ENCODE peak calls at places on chromosome 12, in nine cellular contexts. One of them, this sample, is unnamed. For H3K9me3, the result is how much of the 10 kb centered on the place peaks cover.

GRCh38 chr12:42135264-42135814 is 9.3 kb downstream of the GXYLT1 start:
- ATAC-seq in HCT116: no peak
- ATAC-seq in A549: peak
- ATAC-seq in HepG2: no peak
- ATAC-seq in body of pancreas: no peak
- ATAC-seq in K562: no peak
- ATAC-seq in right lobe of liver: no peak
- ATAC-seq in IMR-90: peak
- ATAC-seq in heart left ventricle: no peak
- ATAC-seq in this sample: no peak

GRCh38 chr12:115584156-115584555 is 693.3 kb downstream of the MED13L start:
- ATAC-seq in HCT116: no peak
- ATAC-seq in A549: no peak
- ATAC-seq in heart left ventricle: no peak
- ATAC-seq in HepG2: no peak
- ATAC-seq in body of pancreas: no peak
- ATAC-seq in IMR-90: no peak
- ATAC-seq in right lobe of liver: no peak
- ATAC-seq in K562: no peak
- ATAC-seq in this sample: no peak

GRCh38 chr12:57239587-57240068 is 10.1 kb downstream of the SHMT2 start:
- ATAC-seq in IMR-90: peak
- ATAC-seq in body of pancreas: no peak
- ATAC-seq in K562: no peak
- ATAC-seq in right lobe of liver: no peak
- ATAC-seq in heart left ventricle: no peak
- ATAC-seq in HCT116: no peak
- ATAC-seq in A549: peak
- ATAC-seq in HepG2: no peak
- ATAC-seq in this sample: no peak

GRCh38 chr12:49098035-49098451 is 3.4 kb upstream of the DHH start:
- ATAC-seq in K562: peak
- ATAC-seq in HCT116: peak
- ATAC-seq in heart left ventricle: peak
- ATAC-seq in IMR-90: peak
- ATAC-seq in body of pancreas: peak
- ATAC-seq in right lobe of liver: peak
- ATAC-seq in A549: peak
- ATAC-seq in HepG2: peak
- ATAC-seq in this sample: no peak

GRCh38 chr12:10941916-10942607 is 3.0 kb upstream of the TAS2R14 start:
- ATAC-seq in HCT116: peak
- ATAC-seq in HepG2: peak
- ATAC-seq in body of pancreas: no peak
- ATAC-seq in IMR-90: no peak
- ATAC-seq in heart left ventricle: peak
- ATAC-seq in right lobe of liver: peak
- ATAC-seq in A549: peak
- ATAC-seq in K562: peak
- ATAC-seq in this sample: no peak

GRCh38 chr12:121209629-121210572 is at the start of gene P2RX4:
- ATAC-seq in heart left ventricle: peak
- ATAC-seq in right lobe of liver: peak
- ATAC-seq in body of pancreas: peak
- ATAC-seq in K562: peak
- ATAC-seq in HepG2: peak
- ATAC-seq in A549: peak
- ATAC-seq in IMR-90: peak
- ATAC-seq in HCT116: peak
- ATAC-seq in this sample: peak

GRCh38 chr12:103138538-103138937 is 181.1 kb downstream of the ASCL1 start:
- ATAC-seq in HepG2: no peak
- ATAC-seq in body of pancreas: no peak
- ATAC-seq in IMR-90: no peak
- ATAC-seq in K562: no peak
- ATAC-seq in A549: no peak
- ATAC-seq in right lobe of liver: peak
- ATAC-seq in heart left ventricle: no peak
- ATAC-seq in HCT116: no peak
- ATAC-seq in this sample: no peak

GRCh38 chr12:47189753-47190152 is 110.0 kb upstream of the AMIGO2 start:
- ATAC-seq in right lobe of liver: no peak
- ATAC-seq in A549: peak
- ATAC-seq in IMR-90: no peak
- ATAC-seq in HepG2: no peak
- ATAC-seq in K562: peak
- ATAC-seq in HCT116: no peak
- ATAC-seq in body of pancreas: no peak
- ATAC-seq in heart left ventricle: no peak
- ATAC-seq in this sample: no peak

GRCh38 chr12:536751-537150 is 77.0 kb downstream of the B4GALNT3 start:
- ATAC-seq in HCT116: no peak
- ATAC-seq in body of pancreas: no peak
- ATAC-seq in heart left ventricle: no peak
- ATAC-seq in HepG2: no peak
- ATAC-seq in A549: no peak
- ATAC-seq in right lobe of liver: no peak
- ATAC-seq in IMR-90: no peak
- ATAC-seq in K562: no peak
- ATAC-seq in this sample: no peak

GRCh38 chr12:55642275-55643068 is 5.8 kb downstream of the OR10P1 start:
- ATAC-seq in body of pancreas: no peak
- ATAC-seq in A549: no peak
- ATAC-seq in heart left ventricle: no peak
- ATAC-seq in right lobe of liver: peak
- ATAC-seq in IMR-90: no peak
- ATAC-seq in K562: no peak
- ATAC-seq in HepG2: no peak
- ATAC-seq in HCT116: no peak
- ATAC-seq in this sample: no peak

GRCh38 chr12:13583630-13584029 is 387.1 kb downstream of the EMP1 start:
- ATAC-seq in body of pancreas: no peak
- ATAC-seq in IMR-90: no peak
- ATAC-seq in right lobe of liver: peak
- ATAC-seq in HepG2: no peak
- ATAC-seq in heart left ventricle: no peak
- ATAC-seq in A549: no peak
- ATAC-seq in K562: no peak
- ATAC-seq in HCT116: no peak
- ATAC-seq in this sample: no peak

GRCh38 chr12:109449845-109450532 is 27.1 kb downstream of the KCTD10 start:
- ATAC-seq in IMR-90: no peak
- ATAC-seq in right lobe of liver: no peak
- ATAC-seq in HCT116: peak
- ATAC-seq in A549: peak
- ATAC-seq in K562: peak
- ATAC-seq in heart left ventricle: no peak
- ATAC-seq in body of pancreas: no peak
- ATAC-seq in HepG2: peak
- ATAC-seq in this sample: peak

GRCh38 chr12:106238146-106238545 is 9.7 kb downstream of the CKAP4 start:
- ATAC-seq in IMR-90: no peak
- ATAC-seq in heart left ventricle: peak
- ATAC-seq in HepG2: no peak
- ATAC-seq in right lobe of liver: no peak
- ATAC-seq in K562: no peak
- ATAC-seq in HCT116: no peak
- ATAC-seq in body of pancreas: no peak
- ATAC-seq in A549: no peak
- ATAC-seq in this sample: no peak

GRCh38 chr12:127192391-127192790 is 1074.6 kb upstream of the TMEM132C start:
- ATAC-seq in A549: no peak
- ATAC-seq in body of pancreas: no peak
- ATAC-seq in K562: no peak
- ATAC-seq in IMR-90: no peak
- ATAC-seq in right lobe of liver: no peak
- ATAC-seq in HCT116: no peak
- ATAC-seq in HepG2: no peak
- ATAC-seq in heart left ventricle: no peak
- ATAC-seq in this sample: no peak

GRCh38 chr12:57177354-57177753 is 29.9 kb upstream of the LRP1-AS start:
- ATAC-seq in heart left ventricle: no peak
- ATAC-seq in K562: no peak
- ATAC-seq in HepG2: no peak
- ATAC-seq in right lobe of liver: no peak
- ATAC-seq in A549: no peak
- ATAC-seq in HCT116: no peak
- ATAC-seq in body of pancreas: no peak
- ATAC-seq in IMR-90: no peak
- ATAC-seq in this sample: no peak

GRCh38 chr12:92676710-92677109 is 26.1 kb upstream of the PLEKHG7 start:
- ATAC-seq in heart left ventricle: no peak
- ATAC-seq in body of pancreas: no peak
- ATAC-seq in HepG2: no peak
- ATAC-seq in K562: no peak
- ATAC-seq in IMR-90: no peak
- ATAC-seq in A549: no peak
- ATAC-seq in right lobe of liver: no peak
- ATAC-seq in HCT116: no peak
- ATAC-seq in this sample: no peak

GRCh38 chr12:93676408-93677194 is 574 bp upstream of the CRADD start:
- ATAC-seq in HepG2: no peak
- ATAC-seq in right lobe of liver: peak
- ATAC-seq in heart left ventricle: no peak
- ATAC-seq in body of pancreas: peak
- ATAC-seq in HCT116: peak
- ATAC-seq in K562: peak
- ATAC-seq in IMR-90: peak
- ATAC-seq in A549: peak
- ATAC-seq in this sample: no peak

DNA sequence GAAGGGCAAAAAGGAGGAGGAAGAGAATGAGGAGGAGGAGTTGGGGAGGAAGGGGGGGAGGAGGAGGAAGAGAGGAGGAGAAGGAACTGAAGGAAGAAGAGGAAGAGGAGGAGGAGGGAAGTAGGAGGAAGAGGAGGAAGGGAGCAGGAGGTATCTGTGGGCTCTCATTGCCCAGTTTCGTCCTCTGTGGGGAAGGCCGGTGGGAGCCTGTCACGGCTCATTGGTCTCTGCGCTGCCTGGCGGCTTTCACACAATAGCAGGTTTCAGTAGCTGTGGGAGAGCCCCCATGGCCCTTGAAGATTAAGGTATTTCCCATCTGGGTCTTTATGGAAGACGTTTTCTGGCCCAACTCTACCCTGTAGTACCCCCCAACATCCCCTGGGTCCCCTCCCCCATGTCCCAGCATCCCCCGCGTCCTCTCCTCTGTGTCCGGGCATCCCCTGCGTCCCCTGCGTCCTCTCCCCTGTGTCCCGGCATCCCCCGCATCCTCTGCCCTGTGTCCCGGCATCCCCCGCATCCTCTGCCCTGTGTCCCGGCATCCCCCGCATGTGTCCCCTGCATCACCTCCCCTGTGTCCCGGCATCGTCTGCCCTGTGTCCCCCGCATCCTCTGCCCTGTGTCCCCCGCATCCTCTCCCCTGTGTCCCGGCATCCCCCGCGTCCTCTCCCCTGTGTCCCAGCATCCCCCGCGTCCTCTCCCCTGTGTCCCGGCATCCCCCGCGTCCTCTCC is 278.2 kb upstream of the SFSWAP start:
- ATAC-seq in IMR-90: no peak
- ATAC-seq in right lobe of liver: no peak
- ATAC-seq in body of pancreas: no peak
- ATAC-seq in K562: peak
- ATAC-seq in heart left ventricle: no peak
- ATAC-seq in HepG2: no peak
- ATAC-seq in HCT116: no peak
- ATAC-seq in A549: no peak
- ATAC-seq in this sample: no peak
- H3K9me3 ChIP-seq in IMR-90: under half
- H3K9me3 ChIP-seq in right lobe of liver: under half
- H3K9me3 ChIP-seq in body of pancreas: under half
- H3K9me3 ChIP-seq in K562: under half
- H3K9me3 ChIP-seq in heart left ventricle: under half
- H3K9me3 ChIP-seq in HepG2: under half
- H3K9me3 ChIP-seq in HCT116: under half
- H3K9me3 ChIP-seq in A549: under half
- H3K9me3 ChIP-seq in this sample: under half

DNA sequence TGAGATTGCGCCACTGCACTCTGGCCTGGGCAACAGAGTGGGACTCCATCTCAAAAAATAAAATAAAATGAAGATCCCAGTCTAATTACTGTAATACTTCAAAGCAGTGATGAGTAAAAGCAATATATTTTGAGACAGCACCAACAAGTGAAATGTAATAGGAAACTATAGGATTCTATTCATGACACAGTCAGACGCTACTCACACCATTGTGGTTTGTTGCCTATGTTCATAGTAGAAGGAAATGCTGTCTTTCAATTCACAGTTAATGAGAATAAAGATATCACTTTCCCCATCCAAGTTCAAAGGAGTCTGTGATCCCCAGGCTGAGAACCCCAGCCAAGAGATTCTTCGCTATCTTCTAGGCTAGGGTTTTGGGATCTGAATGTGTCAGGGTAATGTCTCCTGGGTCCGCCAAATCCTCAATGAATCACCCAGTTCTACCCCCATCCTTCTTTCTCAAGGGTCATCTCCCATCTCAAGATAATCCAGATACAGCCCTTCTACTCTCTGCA is 16.6 kb upstream of the DTX1 start:
- ATAC-seq in HCT116: no peak
- ATAC-seq in K562: no peak
- ATAC-seq in heart left ventricle: no peak
- ATAC-seq in HepG2: no peak
- ATAC-seq in right lobe of liver: no peak
- ATAC-seq in A549: no peak
- ATAC-seq in IMR-90: no peak
- ATAC-seq in body of pancreas: no peak
- ATAC-seq in this sample: no peak
- H3K27ac ChIP-seq in HCT116: no peak
- H3K27ac ChIP-seq in K562: no peak
- H3K27ac ChIP-seq in heart left ventricle: peak
- H3K27ac ChIP-seq in HepG2: no peak
- H3K27ac ChIP-seq in right lobe of liver: no peak
- H3K27ac ChIP-seq in A549: no peak
- H3K27ac ChIP-seq in IMR-90: no peak
- H3K27ac ChIP-seq in body of pancreas: no peak
- H3K27ac ChIP-seq in this sample: peak

DNA sequence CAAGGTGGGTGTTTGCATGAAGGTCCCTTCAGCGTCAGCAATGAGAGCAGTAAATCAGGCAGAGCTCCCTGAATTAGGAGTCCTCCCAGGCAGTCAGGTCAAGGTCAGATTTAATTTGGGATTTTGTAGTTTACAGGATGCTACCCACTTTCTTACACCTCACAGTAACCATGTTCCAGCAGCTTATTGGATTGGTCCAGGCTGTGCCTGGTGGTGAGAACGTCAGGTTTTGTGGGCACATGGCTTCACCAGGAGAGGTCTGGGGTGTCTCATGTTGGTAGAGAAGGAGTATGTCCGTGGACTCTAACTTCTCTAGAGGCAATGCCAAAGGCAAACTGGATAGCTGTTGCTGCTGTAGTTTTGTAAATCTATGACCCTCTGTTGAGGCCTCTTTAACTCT is 158.3 kb downstream of the CACNA1C start:
- ATAC-seq in IMR-90: no peak
- ATAC-seq in HepG2: no peak
- ATAC-seq in HCT116: no peak
- ATAC-seq in body of pancreas: no peak
- ATAC-seq in right lobe of liver: no peak
- ATAC-seq in A549: no peak
- ATAC-seq in K562: no peak
- ATAC-seq in heart left ventricle: no peak
- ATAC-seq in this sample: no peak
- TF ChIP-seq POLR2A in IMR-90: no peak
- TF ChIP-seq POLR2A in HepG2: no peak
- TF ChIP-seq POLR2A in HCT116: no peak
- TF ChIP-seq POLR2A in body of pancreas: no peak
- TF ChIP-seq POLR2A in right lobe of liver: no peak
- TF ChIP-seq POLR2A in A549: no peak
- TF ChIP-seq POLR2A in K562: no peak
- TF ChIP-seq POLR2A in heart left ventricle: no peak
- TF ChIP-seq POLR2A in this sample: no peak

GRCh38 chr12:59432057-59432456 is 163.8 kb upstream of the SLC16A7 start:
- ATAC-seq in A549: no peak
- ATAC-seq in HCT116: no peak
- ATAC-seq in body of pancreas: no peak
- ATAC-seq in heart left ventricle: no peak
- ATAC-seq in HepG2: no peak
- ATAC-seq in K562: no peak
- ATAC-seq in IMR-90: no peak
- ATAC-seq in right lobe of liver: no peak
- ATAC-seq in this sample: no peak
- H3K9me3 ChIP-seq in A549: under half
- H3K9me3 ChIP-seq in HCT116: under half
- H3K9me3 ChIP-seq in body of pancreas: under half
- H3K9me3 ChIP-seq in heart left ventricle: under half
- H3K9me3 ChIP-seq in HepG2: under half
- H3K9me3 ChIP-seq in K562: under half
- H3K9me3 ChIP-seq in IMR-90: under half
- H3K9me3 ChIP-seq in right lobe of liver: under half
- H3K9me3 ChIP-seq in this sample: under half

This sample was measured in gastroesophageal sphincter.